ENCODE peak calls at places on chromosomes 4 and X, in five cellular contexts. T is stimulated activated naive B cell treated with anti-CD40 and anti-IgM and Interleukin-4, amounts not matched to agents 10 μg/mL and 1 μg/mL and 100 μg/mL, for 72 hours; X is retinal pigment epithelial cell; I is HCT116; N is GOT3. A is an unnamed sample.

GRCh38 chrX:14927391-14927790 is 54.2 kb downstream of the MOSPD2 start:
- DNase-seq in I (no peak), X (no peak), T (no peak), N (no peak), A (no peak)

GRCh38 chrX:20857746-20858145 is 516.5 kb upstream of the CNKSR2 start:
- DNase-seq in N (no peak), T (no peak), I (no peak), X (no peak), A (no peak)

GRCh38 chr4:76035146-76035545 is 724 bp downstream of the CXCL11 start:
- DNase-seq in X (no peak), N (no peak), I (no peak), T (no peak), A (no peak)

GRCh38 chr4:153748378-153748777 is 11.4 kb downstream of the RNF175 start:
- DNase-seq in I (no peak), N (no peak), X (peak; percentile 22), T (no peak), A (no peak)

GRCh38 chr4:46781434-46782092 is 127.5 kb downstream of the COX7B2 start:
- DNase-seq in I (no peak), T (no peak), N (no peak), X (no peak), A (no peak)

GRCh38 chr4:152427971-152428370 is 107.9 kb downstream of the FBXW7 start:
- DNase-seq in X (no peak), T (no peak), N (no peak), I (no peak), A (no peak)

GRCh38 chr4:42655921-42656735 is 777 bp downstream of the ATP8A1 start:
- DNase-seq in I (no peak), T (peak; percentile 52), X (no peak), N (no peak), A (peak; percentile 35)

GRCh38 chr4:170497729-170498128 is 408.0 kb upstream of the AADAT start:
- DNase-seq in X (peak; percentile 24), I (no peak), N (no peak), T (no peak), A (no peak)

GRCh38 chr4:113499166-113499565 is 262.4 kb downstream of the CAMK2D start:
- DNase-seq in T (no peak), X (no peak), N (no peak), I (no peak), A (no peak)

GRCh38 chrX:123878177-123878576 is 18.3 kb downstream of the XIAP start:
- DNase-seq in T (no peak), X (no peak), N (no peak), I (no peak), A (no peak)

A was measured in T47D.